ENCODE peak calls at places on chromosomes 16 and 17, in six cellular contexts. E, Z, C, N, H and W are unnamed samples.

GRCh38 chr17:7490144-7490543 is 6.0 kb downstream of the POLR2A start:
- DNase-seq in C (no peak), Z (no peak), E (no peak), H (no peak), N (no peak), W (no peak)

GRCh38 chr17:40857535-40857934 is 9.5 kb downstream of the KRT12 start:
- DNase-seq in Z (no peak), N (no peak), H (no peak), C (peak), E (no peak), W (no peak)

GRCh38 chr16:11833951-11834695 is 17.2 kb downstream of the RSL1D1 start:
- DNase-seq in H (no peak), C (no peak), Z (no peak), N (no peak), E (no peak), W (no peak)

GRCh38 chr17:39150795-39151679 is at the start of gene PLXDC1:
- DNase-seq in Z (no peak), E (peak), N (no peak), H (no peak), C (peak), W (no peak)

GRCh38 chr16:1989209-1989825 is 453 bp upstream of the SYNGR3 start:
- DNase-seq in E (no peak), Z (no peak), H (no peak), C (no peak), N (no peak), W (peak)

GRCh38 chr17:37752482-37752881 is 7.6 kb upstream of the HNF1B start:
- DNase-seq in C (no peak), E (no peak), Z (no peak), N (no peak), H (no peak), W (peak)

GRCh38 chr16:72658888-72659717 is 388.8 kb downstream of the ZFHX3 start:
- DNase-seq in E (no peak), H (no peak), N (no peak), C (no peak), Z (no peak), W (no peak)

GRCh38 chr17:43171761-43172487 is 910 bp downstream of the NBR1 start:
- DNase-seq in C (peak), N (peak), E (no peak), Z (no peak), H (no peak), W (peak)

GRCh38 chr16:88940196-88941050 is 36.6 kb downstream of the CBFA2T3 start:
- DNase-seq in E (no peak), Z (no peak), N (no peak), H (no peak), C (peak), W (no peak)

GRCh38 chr17:82952019-82952418 is 112.2 kb upstream of the ZNF750 start:
- DNase-seq in N (no peak), C (no peak), Z (no peak), E (no peak), H (no peak), W (no peak)

GRCh38 chr17:33469911-33470310 is 176.8 kb upstream of the ASIC2 start:
- DNase-seq in E (no peak), Z (no peak), H (no peak), C (peak), N (no peak), W (no peak)

GRCh38 chr17:65345261-65346060 is 208.3 kb downstream of the RGS9 start:
- DNase-seq in H (peak), E (no peak), N (no peak), C (no peak), Z (peak), W (no peak)

GRCh38 chr17:17781591-17782424 is 55.0 kb downstream of the SREBF1 start:
- DNase-seq in E (peak), H (no peak), N (peak), Z (peak), C (peak), W (peak)

GRCh38 chr17:62797959-62798358 is 10.2 kb downstream of the MARCHF10 start:
- DNase-seq in C (no peak), H (no peak), Z (no peak), E (no peak), N (no peak), W (no peak)

GRCh38 chr17:64174686-64175456 is 44.9 kb upstream of the ERN1 start:
- DNase-seq in N (peak), Z (no peak), H (no peak), C (peak), E (no peak), W (no peak)

GRCh38 chr17:57943645-57944044 is 11.6 kb downstream of the CUEDC1 start:
- DNase-seq in C (no peak), N (no peak), Z (no peak), E (no peak), H (no peak), W (no peak)

GRCh38 chr17:2412561-2413021 is 11.7 kb upstream of the MNT start:
- DNase-seq in C (no peak), N (peak), E (no peak), H (no peak), Z (no peak), W (no peak)

GRCh38 chr16:82756283-82756599 is 129.5 kb downstream of the CDH13 start:
- DNase-seq in Z (no peak), C (no peak), N (no peak), H (no peak), E (no peak), W (no peak)

GRCh38 chr17:72165202-72165972 is 44.6 kb downstream of the SOX9 start:
- DNase-seq in H (no peak), N (no peak), C (peak), Z (no peak), E (no peak), W (no peak)

GRCh38 chr17:14301279-14301760 is 439 bp downstream of the HS3ST3B1 start:
- DNase-seq in N (no peak), C (no peak), H (no peak), E (no peak), Z (no peak), W (no peak)

GRCh38 chr17:7042507-7043194 is 1.2 kb downstream of the SLC16A11 start:
- DNase-seq in H (no peak), C (peak), Z (peak), E (no peak), N (no peak), W (no peak)

GRCh38 chr17:78252111-78252634 is 20.7 kb downstream of the TMEM235 start:
- DNase-seq in N (no peak), E (no peak), C (no peak), H (no peak), Z (peak), W (no peak)

GRCh38 chr17:67246648-67247415 is 1.8 kb upstream of the HELZ start:
- DNase-seq in Z (peak), E (peak), C (peak), H (no peak), N (no peak), W (peak)

GRCh38 chr16:69444873-69445517 is 20.6 kb downstream of the CYB5B start:
- DNase-seq in N (no peak), E (no peak), Z (no peak), C (no peak), H (no peak), W (no peak)

GRCh38 chr16:102060-102855 is 24.2 kb downstream of the MPG start:
- DNase-seq in E (no peak), Z (no peak), N (no peak), C (peak), H (no peak), W (no peak)

GRCh38 chr17:62821213-62822079 is 13.3 kb upstream of the MARCHF10 start:
- DNase-seq in C (no peak), E (no peak), Z (no peak), N (no peak), H (no peak), W (no peak)